ENCODE peak calls at places on chromosome 2, in four cellular contexts. One of them, this sample, is unnamed.

GRCh38 chr2:101766871-101767739 is 69.6 kb downstream of the MAP4K4 start:
- DNase-seq in COR-L47: no peak
- DNase-seq in naive thymus-derived CD8-positive, alpha-beta T cell: no peak
- DNase-seq in stimulated activated CD4-positive, alpha-beta T cell treated with anti-CD3 and anti-CD28 coated beads, Interleukin-4, amount 100 ng/mL, for 24 hours: no peak
- DNase-seq in this sample: no peak

GRCh38 chr2:70918016-70918415 is 17.7 kb upstream of the ATP6V1B1 start:
- DNase-seq in COR-L47: no peak
- DNase-seq in stimulated activated CD4-positive, alpha-beta T cell treated with anti-CD3 and anti-CD28 coated beads, Interleukin-4, amount 100 ng/mL, for 24 hours: no peak
- DNase-seq in naive thymus-derived CD8-positive, alpha-beta T cell: peak
- DNase-seq in this sample: no peak

GRCh38 chr2:133369896-133370295 is 198.4 kb downstream of the NCKAP5 start:
- DNase-seq in COR-L47: no peak
- DNase-seq in naive thymus-derived CD8-positive, alpha-beta T cell: no peak
- DNase-seq in stimulated activated CD4-positive, alpha-beta T cell treated with anti-CD3 and anti-CD28 coated beads, Interleukin-4, amount 100 ng/mL, for 24 hours: no peak
- DNase-seq in this sample: no peak

GRCh38 chr2:94987074-94988020 is 38.2 kb upstream of the MAL start:
- DNase-seq in naive thymus-derived CD8-positive, alpha-beta T cell: no peak
- DNase-seq in COR-L47: no peak
- DNase-seq in stimulated activated CD4-positive, alpha-beta T cell treated with anti-CD3 and anti-CD28 coated beads, Interleukin-4, amount 100 ng/mL, for 24 hours: no peak
- DNase-seq in this sample: no peak

GRCh38 chr2:71749671-71750101 is 296.3 kb downstream of the DYSF start:
- DNase-seq in stimulated activated CD4-positive, alpha-beta T cell treated with anti-CD3 and anti-CD28 coated beads, Interleukin-4, amount 100 ng/mL, for 24 hours: no peak
- DNase-seq in COR-L47: no peak
- DNase-seq in naive thymus-derived CD8-positive, alpha-beta T cell: no peak
- DNase-seq in this sample: no peak

GRCh38 chr2:196131949-196132925 is 39.1 kb downstream of the STK17B start:
- DNase-seq in stimulated activated CD4-positive, alpha-beta T cell treated with anti-CD3 and anti-CD28 coated beads, Interleukin-4, amount 100 ng/mL, for 24 hours: peak
- DNase-seq in COR-L47: peak
- DNase-seq in naive thymus-derived CD8-positive, alpha-beta T cell: peak
- DNase-seq in this sample: peak

GRCh38 chr2:147829106-147829505 is 15.7 kb upstream of the ACVR2A start:
- DNase-seq in naive thymus-derived CD8-positive, alpha-beta T cell: no peak
- DNase-seq in COR-L47: peak
- DNase-seq in stimulated activated CD4-positive, alpha-beta T cell treated with anti-CD3 and anti-CD28 coated beads, Interleukin-4, amount 100 ng/mL, for 24 hours: no peak
- DNase-seq in this sample: no peak

GRCh38 chr2:77007668-77008067 is 514.5 kb downstream of the LRRTM4 start:
- DNase-seq in COR-L47: peak
- DNase-seq in stimulated activated CD4-positive, alpha-beta T cell treated with anti-CD3 and anti-CD28 coated beads, Interleukin-4, amount 100 ng/mL, for 24 hours: no peak
- DNase-seq in naive thymus-derived CD8-positive, alpha-beta T cell: no peak
- DNase-seq in this sample: no peak

GRCh38 chr2:64696631-64697030 is 42.9 kb upstream of the SERTAD2 start:
- DNase-seq in stimulated activated CD4-positive, alpha-beta T cell treated with anti-CD3 and anti-CD28 coated beads, Interleukin-4, amount 100 ng/mL, for 24 hours: no peak
- DNase-seq in naive thymus-derived CD8-positive, alpha-beta T cell: no peak
- DNase-seq in COR-L47: no peak
- DNase-seq in this sample: no peak

GRCh38 chr2:10202136-10202535 is 79.6 kb downstream of the RRM2 start:
- DNase-seq in COR-L47: no peak
- DNase-seq in stimulated activated CD4-positive, alpha-beta T cell treated with anti-CD3 and anti-CD28 coated beads, Interleukin-4, amount 100 ng/mL, for 24 hours: no peak
- DNase-seq in naive thymus-derived CD8-positive, alpha-beta T cell: no peak
- DNase-seq in this sample: no peak

GRCh38 chr2:120653026-120653425 is 82.6 kb upstream of the GLI2 start:
- DNase-seq in COR-L47: no peak
- DNase-seq in naive thymus-derived CD8-positive, alpha-beta T cell: no peak
- DNase-seq in stimulated activated CD4-positive, alpha-beta T cell treated with anti-CD3 and anti-CD28 coated beads, Interleukin-4, amount 100 ng/mL, for 24 hours: no peak
- DNase-seq in this sample: no peak

GRCh38 chr2:214706986-214707385 is 102.5 kb downstream of the BARD1 start:
- DNase-seq in naive thymus-derived CD8-positive, alpha-beta T cell: no peak
- DNase-seq in stimulated activated CD4-positive, alpha-beta T cell treated with anti-CD3 and anti-CD28 coated beads, Interleukin-4, amount 100 ng/mL, for 24 hours: no peak
- DNase-seq in COR-L47: no peak
- DNase-seq in this sample: no peak

GRCh38 chr2:109135572-109136185 is 6.7 kb downstream of the SH3RF3 start:
- DNase-seq in naive thymus-derived CD8-positive, alpha-beta T cell: no peak
- DNase-seq in COR-L47: peak
- DNase-seq in stimulated activated CD4-positive, alpha-beta T cell treated with anti-CD3 and anti-CD28 coated beads, Interleukin-4, amount 100 ng/mL, for 24 hours: no peak
- DNase-seq in this sample: no peak

GRCh38 chr2:228700638-228701037 is 519.2 kb upstream of the SPHKAP start:
- DNase-seq in stimulated activated CD4-positive, alpha-beta T cell treated with anti-CD3 and anti-CD28 coated beads, Interleukin-4, amount 100 ng/mL, for 24 hours: no peak
- DNase-seq in naive thymus-derived CD8-positive, alpha-beta T cell: no peak
- DNase-seq in COR-L47: no peak
- DNase-seq in this sample: no peak

GRCh38 chr2:29405707-29406106 is 290.5 kb downstream of the CLIP4 start:
- DNase-seq in COR-L47: no peak
- DNase-seq in stimulated activated CD4-positive, alpha-beta T cell treated with anti-CD3 and anti-CD28 coated beads, Interleukin-4, amount 100 ng/mL, for 24 hours: no peak
- DNase-seq in naive thymus-derived CD8-positive, alpha-beta T cell: no peak
- DNase-seq in this sample: no peak

GRCh38 chr2:213958086-213958485 is 452.8 kb upstream of the VWC2L start:
- DNase-seq in stimulated activated CD4-positive, alpha-beta T cell treated with anti-CD3 and anti-CD28 coated beads, Interleukin-4, amount 100 ng/mL, for 24 hours: no peak
- DNase-seq in COR-L47: no peak
- DNase-seq in naive thymus-derived CD8-positive, alpha-beta T cell: no peak
- DNase-seq in this sample: no peak

GRCh38 chr2:44135771-44136170 is 32.9 kb upstream of the PPM1B start:
- DNase-seq in COR-L47: no peak
- DNase-seq in naive thymus-derived CD8-positive, alpha-beta T cell: no peak
- DNase-seq in stimulated activated CD4-positive, alpha-beta T cell treated with anti-CD3 and anti-CD28 coated beads, Interleukin-4, amount 100 ng/mL, for 24 hours: no peak
- DNase-seq in this sample: no peak

GRCh38 chr2:24920813-24921441 is 890 bp upstream of the ADCY3 start:
- DNase-seq in COR-L47: no peak
- DNase-seq in naive thymus-derived CD8-positive, alpha-beta T cell: no peak
- DNase-seq in stimulated activated CD4-positive, alpha-beta T cell treated with anti-CD3 and anti-CD28 coated beads, Interleukin-4, amount 100 ng/mL, for 24 hours: peak
- DNase-seq in this sample: no peak

GRCh38 chr2:96940026-96940601 is 46.3 kb downstream of the FAM178B start:
- DNase-seq in naive thymus-derived CD8-positive, alpha-beta T cell: no peak
- DNase-seq in COR-L47: no peak
- DNase-seq in stimulated activated CD4-positive, alpha-beta T cell treated with anti-CD3 and anti-CD28 coated beads, Interleukin-4, amount 100 ng/mL, for 24 hours: no peak
- DNase-seq in this sample: no peak